ENCODE peak calls at places on chromosome 20, in seven cellular contexts. E is lower lobe of right lung; G is psoas muscle; B is dorsolateral prefrontal cortex; P is CD8-positive, alpha-beta T cell; W is hepatocyte; L is lung. D is an unnamed sample.

GRCh38 chr20:39835040-39835842 is 853.8 kb downstream of the MAFB start:
- DNase-seq in E (no peak), G (peak), B (no peak), P (no peak), W (no peak), L (no peak), D (no peak)

GRCh38 chr20:41476446-41476845 is 109.8 kb upstream of the EMILIN3 start:
- DNase-seq in E (no peak), G (no peak), B (no peak), P (no peak), W (no peak), L (no peak), D (no peak)

GRCh38 chr20:9323622-9324021 is 190.8 kb upstream of the LAMP5 start:
- DNase-seq in E (no peak), G (no peak), B (no peak), P (no peak), W (peak), L (no peak), D (no peak)

GRCh38 chr20:45963059-45964011 is 8.7 kb downstream of the ZNF335 start:
- DNase-seq in E (peak), G (no peak), B (no peak), P (no peak), W (peak), L (no peak), D (no peak)

GRCh38 chr20:54680872-54681297 is 205.5 kb downstream of the DOK5 start:
- DNase-seq in E (no peak), G (no peak), B (no peak), P (no peak), W (peak), L (no peak), D (no peak)

GRCh38 chr20:50395258-50395729 is 114.9 kb upstream of the PTPN1 start:
- DNase-seq in E (peak), G (peak), B (no peak), P (no peak), W (no peak), L (peak), D (no peak)

GRCh38 chr20:53420061-53420460 is 173.6 kb downstream of the ZNF217 start:
- DNase-seq in E (no peak), G (no peak), B (no peak), P (no peak), W (no peak), L (no peak), D (no peak)

GRCh38 chr20:62088258-62089127 is 22.8 kb upstream of the TAF4 start:
- DNase-seq in E (no peak), G (no peak), B (no peak), P (no peak), W (peak), L (no peak), D (no peak)

GRCh38 chr20:36587388-36588136 is 14.2 kb downstream of the TGIF2 start:
- DNase-seq in E (no peak), G (no peak), B (no peak), P (no peak), W (no peak), L (no peak), D (no peak)

GRCh38 chr20:50844430-50845100 is 49.7 kb downstream of the BCAS4 start:
- DNase-seq in E (no peak), G (no peak), B (no peak), P (peak), W (no peak), L (no peak), D (no peak)

GRCh38 chr20:6940052-6940451 is 172.6 kb downstream of the BMP2 start:
- DNase-seq in E (no peak), G (no peak), B (no peak), P (no peak), W (peak), L (no peak), D (no peak)

GRCh38 chr20:32356935-32357868 is 929 bp upstream of the ASXL1 start:
- DNase-seq in E (no peak), G (no peak), B (no peak), P (no peak), W (peak), L (peak), D (no peak)

GRCh38 chr20:46545077-46545826 is 5.2 kb downstream of the OCSTAMP start:
- DNase-seq in E (no peak), G (no peak), B (no peak), P (no peak), W (no peak), L (no peak), D (no peak)

GRCh38 chr20:39479196-39479810 is 517.2 kb downstream of the DHX35 start:
- DNase-seq in E (no peak), G (no peak), B (no peak), P (no peak), W (no peak), L (no peak), D (no peak)

DNA sequence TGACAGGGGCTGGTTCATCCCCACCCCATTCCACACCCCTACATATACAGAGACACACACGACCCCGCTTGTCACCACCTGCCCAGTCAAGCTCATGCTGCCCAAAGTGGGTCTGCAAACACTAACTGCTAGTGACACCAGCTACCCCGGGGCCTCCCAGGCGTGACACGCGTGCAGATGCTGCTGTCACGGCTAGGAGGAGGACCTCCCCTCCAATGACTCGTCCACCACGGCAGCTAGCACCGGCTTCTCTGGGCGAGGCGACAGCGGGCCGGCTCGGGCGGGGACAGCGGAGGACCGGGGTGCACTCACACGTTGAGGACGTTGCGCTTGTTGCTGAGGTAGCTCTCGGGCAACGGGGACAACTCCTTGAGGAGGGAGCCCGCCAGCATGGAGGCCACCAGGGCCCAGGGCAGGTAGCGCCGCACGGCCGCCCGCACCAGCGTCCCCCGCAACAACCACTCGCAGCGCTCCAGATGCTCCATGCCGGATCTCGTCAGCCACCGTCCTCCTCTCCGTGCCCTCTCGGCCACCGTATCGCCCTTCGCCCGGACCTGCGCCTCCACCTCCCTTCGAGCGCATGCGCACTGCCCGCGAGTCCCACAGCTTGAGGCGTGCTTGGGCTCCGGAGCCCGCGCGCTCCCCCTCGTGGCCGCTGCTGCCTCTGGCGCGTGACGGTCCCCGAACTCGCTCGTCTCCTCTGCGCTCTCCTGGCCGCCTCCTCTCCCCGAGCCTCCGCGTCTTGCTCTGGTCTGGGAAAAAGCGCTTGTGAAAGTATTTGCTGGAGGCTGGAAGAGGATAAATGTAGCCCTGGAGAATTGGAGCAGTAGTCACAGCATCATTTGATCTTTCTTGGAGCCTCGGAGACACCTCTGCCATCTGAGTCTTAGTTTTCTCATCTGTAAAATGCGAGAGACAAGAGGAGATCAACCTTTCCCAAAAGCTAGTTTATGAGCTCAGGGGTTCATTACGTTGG is at the start of gene FITM2:
- DNase-seq in E (peak), G (peak), B (peak), P (peak), W (peak), L (peak), D (peak)
- H3K27ac ChIP-seq in E (peak), G (peak), B (peak), P (peak), W (peak), L (peak), D (peak)

GRCh38 chr20:34947336-34947735 is 8.3 kb downstream of the GSS start:
- DNase-seq in E (no peak), G (no peak), B (no peak), P (no peak), W (no peak), L (no peak), D (no peak)
- H3K27ac ChIP-seq in E (no peak), G (peak), B (no peak), P (no peak), W (no peak), L (no peak), D (no peak)

DNA sequence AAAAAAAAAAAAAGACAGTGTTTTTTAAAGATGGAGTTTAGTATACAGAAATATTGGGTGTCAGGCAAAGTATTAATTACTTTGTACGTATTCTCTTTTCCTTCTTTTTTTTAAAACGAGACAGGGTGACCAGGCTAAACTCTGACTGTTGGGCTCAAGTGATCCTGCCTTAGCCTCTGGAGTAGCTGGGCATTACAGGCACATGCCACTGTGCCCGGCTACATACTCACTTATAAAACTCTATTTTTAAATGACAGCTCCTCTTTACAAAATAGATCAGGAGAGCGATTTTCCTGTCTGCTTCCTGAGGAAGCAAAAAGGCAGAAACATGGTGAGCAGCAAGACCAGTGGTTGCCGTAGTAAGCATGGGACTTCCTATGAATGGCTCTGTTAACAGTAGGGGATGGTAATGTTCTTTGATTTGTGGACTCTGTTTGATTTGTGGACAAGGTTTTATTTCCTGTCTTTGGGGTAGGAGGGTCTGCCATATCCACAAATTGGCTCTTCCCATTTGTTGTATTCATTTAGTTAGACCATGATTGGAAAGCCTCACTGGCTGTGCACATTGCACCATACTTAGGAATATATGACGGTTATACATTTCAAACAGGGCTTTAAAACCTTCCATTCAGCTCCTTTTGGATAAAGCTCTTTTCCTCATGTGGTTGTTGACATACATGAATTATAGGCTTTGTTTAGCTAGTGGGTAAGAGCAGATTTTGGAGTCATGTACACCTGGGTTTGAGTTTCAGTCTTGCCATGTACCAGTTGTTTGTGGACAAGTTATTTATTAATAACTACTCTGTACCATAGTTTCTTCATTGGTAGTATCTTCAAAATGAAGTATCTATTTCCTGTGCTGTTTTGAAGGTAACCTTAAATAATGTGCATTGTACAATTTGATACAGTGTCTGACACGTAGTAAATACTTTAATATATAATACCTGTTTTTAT is 45.1 kb downstream of the PTPRA start:
- DNase-seq in E (no peak), G (no peak), B (no peak), P (no peak), W (no peak), L (no peak), D (no peak)
- H3K27ac ChIP-seq in E (no peak), G (peak), B (no peak), P (no peak), W (peak), L (no peak), D (no peak)

GRCh38 chr20:3661836-3662665 is 1.1 kb downstream of the GFRA4 start:
- DNase-seq in E (no peak), G (no peak), B (no peak), P (no peak), W (no peak), L (no peak), D (no peak)
- H3K27ac ChIP-seq in E (no peak), G (no peak), B (no peak), P (no peak), W (no peak), L (no peak), D (no peak)

GRCh38 chr20:23655551-23656211 is 17.9 kb upstream of the CST3 start:
- DNase-seq in E (peak), G (peak), B (peak), P (no peak), W (no peak), L (peak), D (peak)
- H3K27ac ChIP-seq in E (peak), G (no peak), B (no peak), P (no peak), W (peak), L (peak), D (peak)

GRCh38 chr20:58900292-58900931 is 47.9 kb downstream of the GNAS start:
- DNase-seq in E (no peak), G (no peak), B (no peak), P (no peak), W (peak), L (no peak), D (no peak)

GRCh38 chr20:58898629-58899028 is 46.1 kb downstream of the GNAS start:
- DNase-seq in E (no peak), G (no peak), B (no peak), P (no peak), W (no peak), L (no peak), D (no peak)

GRCh38 chr20:58902003-58902402 is 49.5 kb downstream of the GNAS start:
- DNase-seq in E (no peak), G (no peak), B (no peak), P (no peak), W (no peak), L (no peak), D (no peak)

GRCh38 chr20:58897493-58897892 is 45.0 kb downstream of the GNAS start:
- DNase-seq in E (no peak), G (no peak), B (no peak), P (no peak), W (no peak), L (no peak), D (no peak)

GRCh38 chr20:58899518-58899917 is 47.0 kb downstream of the GNAS start:
- DNase-seq in E (no peak), G (no peak), B (no peak), P (no peak), W (no peak), L (no peak), D (no peak)
- H3K27ac ChIP-seq in E (no peak), G (no peak), B (no peak), P (no peak), W (peak), L (no peak), D (no peak)

GRCh38 chr20:63252157-63252780 is 2.0 kb downstream of the NKAIN4 start:
- DNase-seq in E (no peak), G (no peak), B (no peak), P (no peak), W (no peak), L (no peak), D (peak)

GRCh38 chr20:63253065-63253437 is 1.2 kb downstream of the NKAIN4 start:
- DNase-seq in E (no peak), G (no peak), B (no peak), P (no peak), W (no peak), L (no peak), D (no peak)

GRCh38 chr20:63248835-63249591 is 5.2 kb downstream of the NKAIN4 start:
- DNase-seq in E (no peak), G (no peak), B (no peak), P (no peak), W (no peak), L (no peak), D (no peak)

GRCh38 chr20:63247678-63248228 is 6.5 kb downstream of the NKAIN4 start:
- DNase-seq in E (no peak), G (no peak), B (no peak), P (no peak), W (no peak), L (no peak), D (no peak)

DNA sequence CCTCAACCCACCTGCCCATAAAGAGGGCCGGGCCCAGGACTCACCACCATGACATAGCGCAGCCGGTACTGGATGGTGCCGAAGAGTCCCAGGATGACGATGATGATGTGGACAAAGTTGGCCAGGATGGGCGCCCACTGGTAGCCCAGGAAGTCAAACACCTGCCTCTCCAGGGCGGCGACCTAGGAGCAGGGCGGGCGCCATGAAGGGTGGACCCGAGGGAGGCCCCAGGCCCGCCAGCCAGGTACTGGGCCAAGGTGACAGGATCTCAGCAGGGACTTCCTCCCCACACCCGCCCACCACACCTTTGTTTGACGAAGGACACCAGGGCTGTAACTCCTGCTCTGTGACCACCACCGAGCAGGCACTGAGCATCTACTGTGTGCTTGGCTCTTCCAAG is 4.4 kb downstream of the NKAIN4 start:
- DNase-seq in E (no peak), G (no peak), B (no peak), P (no peak), W (no peak), L (no peak), D (no peak)
- H3K27ac ChIP-seq in E (no peak), G (no peak), B (no peak), P (no peak), W (no peak), L (no peak), D (no peak)

GRCh38 chr20:3224681-3225421 is 14.1 kb downstream of the SLC4A11 start:
- DNase-seq in E (no peak), G (no peak), B (no peak), P (no peak), W (no peak), L (no peak), D (no peak)

GRCh38 chr20:3222635-3223600 is 13.6 kb downstream of the ITPA start:
- DNase-seq in E (no peak), G (no peak), B (no peak), P (peak), W (peak), L (no peak), D (no peak)

GRCh38 chr20:3226093-3226492 is 12.9 kb downstream of the SLC4A11 start:
- DNase-seq in E (no peak), G (no peak), B (no peak), P (no peak), W (no peak), L (no peak), D (no peak)

GRCh38 chr20:3221398-3222226 is 12.3 kb downstream of the ITPA start:
- DNase-seq in E (no peak), G (no peak), B (no peak), P (no peak), W (no peak), L (no peak), D (no peak)

GRCh38 chr20:3223937-3224680 is 14.8 kb downstream of the ITPA start:
- DNase-seq in E (no peak), G (no peak), B (no peak), P (no peak), W (no peak), L (no peak), D (no peak)
- H3K27ac ChIP-seq in E (no peak), G (peak), B (no peak), P (no peak), W (no peak), L (no peak), D (no peak)